ENCODE peak calls at places on chromosome 19, in seven cellular contexts. X, P, N, D, M, R and T are unnamed samples.

GRCh38 chr19:9865732-9866627 is 30.9 kb downstream of the PIN1 start:
- DNase-seq in N (no peak), X (no peak), D (no peak), P (no peak), M (no peak), R (no peak), T (no peak)

GRCh38 chr19:32570081-32570785 is 10.8 kb upstream of the PDCD5 start:
- DNase-seq in R (peak; percentile 67), X (peak; percentile 61), D (peak; percentile 50), N (peak; percentile 44), P (peak; percentile 85), M (peak; percentile 57), T (peak; percentile 72)

GRCh38 chr19:4635763-4636135 is 3.6 kb upstream of the TNFAIP8L1 start:
- DNase-seq in M (no peak), N (no peak), X (no peak), P (no peak), D (no peak), R (no peak), T (no peak)

GRCh38 chr19:42370667-42371066 is 19.4 kb downstream of the CNFN start:
- DNase-seq in N (no peak), M (peak; percentile 22), R (peak; percentile 72), P (no peak), D (no peak), X (no peak), T (no peak)

GRCh38 chr19:3108775-3109174 is 14.6 kb downstream of the GNA11 start:
- DNase-seq in D (peak; percentile 57), M (peak; percentile 68), R (peak; percentile 53), X (peak; percentile 55), P (peak; percentile 55), N (peak; percentile 63), T (peak; percentile 67)

GRCh38 chr19:46393456-46394397 is 19.6 kb downstream of the CCDC8 start:
- DNase-seq in R (no peak), M (no peak), P (no peak), X (no peak), N (no peak), D (no peak), T (no peak)

GRCh38 chr19:38736036-38736412 is 8.2 kb downstream of the CAPN12 start:
- DNase-seq in R (no peak), D (peak; percentile 49), N (peak; percentile 70), X (no peak), M (no peak), P (peak; percentile 81), T (no peak)

GRCh38 chr19:53951947-53952346 is 10.8 kb upstream of the CACNG8 start:
- DNase-seq in M (no peak), D (no peak), N (no peak), P (no peak), X (no peak), R (no peak), T (no peak)

GRCh38 chr19:49210901-49211451 is 53.4 kb downstream of the TRPM4 start:
- DNase-seq in X (no peak), R (no peak), D (no peak), P (no peak), N (no peak), M (no peak), T (no peak)

GRCh38 chr19:46620267-46620666 is 4.6 kb downstream of the PTGIR start:
- DNase-seq in M (no peak), D (no peak), P (no peak), R (no peak), X (no peak), N (no peak), T (no peak)

GRCh38 chr19:31226536-31226935 is 122.7 kb downstream of the TSHZ3 start:
- DNase-seq in D (no peak), R (no peak), P (no peak), N (no peak), X (no peak), M (no peak), T (no peak)

GRCh38 chr19:58572818-58573657 is at the start of gene MZF1:
- DNase-seq in R (peak; percentile 100), X (peak; percentile 100), P (peak; percentile 100), D (peak; percentile 100), N (peak; percentile 100), M (peak; percentile 100), T (peak; percentile 100)

GRCh38 chr19:14479985-14480694 is 5.0 kb upstream of the PTGER1 start:
- DNase-seq in M (peak; percentile 83), D (no peak), P (peak; percentile 63), N (no peak), R (peak; percentile 32), X (no peak), T (no peak)

GRCh38 chr19:40785526-40785925 is 7.5 kb downstream of the RAB4B start:
- DNase-seq in N (no peak), X (no peak), R (no peak), D (no peak), P (no peak), M (no peak), T (no peak)

GRCh38 chr19:39212377-39212742 is 8.3 kb upstream of the SYCN start:
- DNase-seq in X (peak; percentile 12), P (peak; percentile 76), N (peak; percentile 20), D (no peak), M (peak; percentile 55), R (peak; percentile 11), T (peak; percentile 21)

GRCh38 chr19:49891393-49891792 is 5.3 kb downstream of the IL4I1 start:
- DNase-seq in M (no peak), P (no peak), D (no peak), R (no peak), N (no peak), X (no peak), T (no peak)

GRCh38 chr19:15114153-15114540 is 6.9 kb downstream of the SYDE1 start:
- DNase-seq in M (peak; percentile 17), N (no peak), R (peak; percentile 55), D (no peak), X (peak; percentile 58), P (no peak), T (peak; percentile 54)

GRCh38 chr19:39183100-39183499 is 13.7 kb upstream of the NCCRP1 start:
- DNase-seq in R (no peak), D (no peak), X (no peak), N (no peak), M (no peak), P (no peak), T (no peak)

GRCh38 chr19:48754950-48755645 is at the start of gene FGF21:
- DNase-seq in D (no peak), P (peak; percentile 61), N (peak; percentile 40), R (no peak), M (no peak), X (no peak), T (no peak)

GRCh38 chr19:29671393-29672076 is 6.3 kb downstream of the PLEKHF1 start:
- DNase-seq in X (peak; percentile 24), R (no peak), D (peak; percentile 57), N (peak; percentile 50), M (peak; percentile 27), P (peak; percentile 56), T (peak; percentile 72)

GRCh38 chr19:51647318-51647717 is 693 bp upstream of the SIGLEC14 start:
- DNase-seq in P (no peak), R (no peak), N (no peak), X (no peak), M (no peak), D (no peak), T (no peak)
- H3K4me3 ChIP-seq in P (no peak overlapping the region), R (no peak overlapping the region), N (no peak overlapping the region), X (no peak overlapping the region), M (no peak overlapping the region), D (no peak overlapping the region), T (no peak overlapping the region)

GRCh38 chr19:16141043-16141442 is 2.4 kb upstream of the HSH2D start:
- DNase-seq in N (no peak), P (no peak), M (peak; percentile 94), X (no peak), R (no peak), D (no peak), T (no peak)
- TF ChIP-seq CTCF in N (no peak), P (no peak), M (no peak), X (no peak), R (no peak), D (no peak), T (no peak)

DNA sequence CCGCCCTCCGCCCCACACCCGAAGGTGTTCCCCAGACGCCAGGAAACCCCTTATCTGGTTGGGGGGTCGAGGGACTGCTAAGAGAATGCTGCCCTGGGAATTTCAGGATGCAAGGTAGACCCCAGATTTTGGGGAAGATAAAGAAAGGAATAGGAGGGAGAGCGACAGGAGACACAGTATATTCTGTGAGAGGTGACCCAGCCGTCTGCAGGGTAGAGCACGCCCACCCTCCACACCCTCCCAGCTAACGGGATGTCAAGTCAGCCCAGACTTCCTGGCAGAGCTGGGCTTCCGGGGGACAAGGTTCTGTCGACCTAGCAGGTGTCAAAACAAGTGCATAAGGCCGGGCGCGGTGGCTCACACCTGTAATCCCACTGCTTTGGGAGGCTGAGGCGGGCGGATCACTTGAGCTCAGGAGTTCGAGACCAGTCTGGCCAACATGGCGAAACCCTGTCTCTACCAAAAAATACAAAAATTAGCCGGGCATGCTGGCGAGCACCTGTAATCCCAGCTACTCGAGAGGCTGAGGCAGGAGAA is 735 bp upstream of the PRR36 start:
- DNase-seq in D (no peak), X (no peak), R (no peak), M (no peak), N (no peak), P (no peak), T (no peak)
- H3K4me3 ChIP-seq in D (no peak overlapping the region), X (no peak overlapping the region), R (no peak overlapping the region), M (no peak overlapping the region), N (no peak overlapping the region), P (peak overlapping the region; percentile 86), T (no peak overlapping the region)

GRCh38 chr19:13210941-13211340 is 60.7 kb downstream of the IER2 start:
- DNase-seq in R (no peak), D (no peak), X (no peak), P (no peak), N (no peak), M (no peak), T (no peak)

GRCh38 chr19:13209797-13210775 is 59.9 kb downstream of the IER2 start:
- DNase-seq in R (no peak), X (no peak), N (no peak), P (no peak), D (no peak), M (no peak), T (no peak)

GRCh38 chr19:13214036-13214730 is 64.0 kb downstream of the IER2 start:
- DNase-seq in R (no peak), D (no peak), M (no peak), X (no peak), P (no peak), N (no peak), T (no peak)

GRCh38 chr19:13211426-13212308 is 61.5 kb downstream of the IER2 start:
- DNase-seq in N (no peak), R (no peak), P (no peak), X (no peak), M (no peak), D (no peak), T (no peak)

DNA sequence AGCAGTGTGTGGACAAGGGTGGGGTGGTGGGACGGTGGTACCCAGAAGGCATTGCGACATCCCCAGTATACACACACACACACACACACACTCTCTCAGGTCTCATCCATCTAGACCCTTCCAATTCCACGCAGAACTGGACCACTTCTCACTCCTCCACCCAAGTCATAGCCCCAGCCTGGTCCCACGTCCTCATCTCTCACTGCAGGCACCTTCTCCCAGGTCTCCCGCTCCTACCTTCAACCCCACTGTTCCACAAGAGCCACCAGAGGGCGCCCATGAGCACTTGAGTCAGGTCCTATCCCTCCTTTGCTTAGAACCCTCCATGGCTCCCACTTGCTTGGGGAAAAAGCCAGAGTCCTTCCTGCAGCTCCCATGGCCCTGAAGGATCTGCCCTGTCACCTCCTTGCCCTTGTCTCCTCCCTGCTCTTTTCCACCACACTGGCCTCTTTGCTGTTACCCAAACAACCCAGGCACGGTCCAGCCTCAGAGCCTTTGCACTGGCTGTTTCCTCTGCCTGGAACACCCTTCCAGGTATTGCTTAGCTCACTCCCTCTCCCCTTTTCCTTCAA is 62.6 kb downstream of the IER2 start:
- DNase-seq in X (peak; percentile 38), M (peak; percentile 76), P (peak; percentile 76), N (peak; percentile 63), R (peak; percentile 48), D (peak; percentile 54), T (peak; percentile 66)
- TF ChIP-seq CTCF in X (peak; percentile 79), M (peak; percentile 81), P (peak; percentile 53), N (no peak), R (peak; percentile 32), D (no peak), T (peak; percentile 63)